ENCODE peak calls at places on chromosomes 12 and 14, in four cellular contexts. One of them, this sample, is unnamed.

GRCh38 chr14:32728957-32729356 is 209.7 kb upstream of the NPAS3 start:
- DNase-seq in GM12878: no peak
- DNase-seq in prostate gland: no peak
- DNase-seq in uterus: no peak
- DNase-seq in this sample: no peak

GRCh38 chr14:61514006-61514830 is 181.1 kb upstream of the HIF1A start:
- DNase-seq in GM12878: no peak
- DNase-seq in prostate gland: peak
- DNase-seq in uterus: no peak
- DNase-seq in this sample: no peak

GRCh38 chr12:25491396-25491948 is 61.6 kb downstream of the LMNTD1 start:
- DNase-seq in prostate gland: no peak
- DNase-seq in GM12878: no peak
- DNase-seq in uterus: no peak
- DNase-seq in this sample: no peak

GRCh38 chr12:33942172-33942571 is 80.1 kb upstream of the ALG10 start:
- DNase-seq in GM12878: no peak
- DNase-seq in uterus: no peak
- DNase-seq in prostate gland: no peak
- DNase-seq in this sample: no peak

GRCh38 chr12:20369164-20370000 is 1.0 kb downstream of the PDE3A start:
- DNase-seq in prostate gland: peak
- DNase-seq in uterus: peak
- DNase-seq in GM12878: no peak
- DNase-seq in this sample: peak

GRCh38 chr14:50666772-50667490 is 1.2 kb downstream of the SAV1 start:
- DNase-seq in uterus: peak
- DNase-seq in prostate gland: peak
- DNase-seq in GM12878: no peak
- DNase-seq in this sample: peak

GRCh38 chr12:6215932-6216494 is 15.8 kb downstream of the CD9 start:
- DNase-seq in uterus: peak
- DNase-seq in GM12878: no peak
- DNase-seq in prostate gland: peak
- DNase-seq in this sample: peak

GRCh38 chr14:36339817-36340216 is 19.4 kb upstream of the MBIP start:
- DNase-seq in uterus: no peak
- DNase-seq in prostate gland: no peak
- DNase-seq in GM12878: no peak
- DNase-seq in this sample: no peak

GRCh38 chr12:121005346-121005815 is 10.9 kb downstream of the C12orf43 start:
- DNase-seq in prostate gland: no peak
- DNase-seq in GM12878: no peak
- DNase-seq in uterus: no peak
- DNase-seq in this sample: no peak

GRCh38 chr12:52257074-52257551 is 17.3 kb upstream of the KRT86 start:
- DNase-seq in prostate gland: no peak
- DNase-seq in uterus: no peak
- DNase-seq in GM12878: no peak
- DNase-seq in this sample: no peak

GRCh38 chr12:98998697-98999299 is 353.7 kb downstream of the APAF1 start:
- DNase-seq in uterus: no peak
- DNase-seq in GM12878: no peak
- DNase-seq in prostate gland: no peak
- DNase-seq in this sample: no peak

GRCh38 chr14:97459180-97459579 is 662.0 kb downstream of the VRK1 start:
- DNase-seq in prostate gland: no peak
- DNase-seq in GM12878: no peak
- DNase-seq in uterus: no peak
- DNase-seq in this sample: no peak
- H3K4me3 ChIP-seq in prostate gland: no peak
- H3K4me3 ChIP-seq in GM12878: no peak
- H3K4me3 ChIP-seq in uterus: no peak
- H3K4me3 ChIP-seq in this sample: no peak

DNA sequence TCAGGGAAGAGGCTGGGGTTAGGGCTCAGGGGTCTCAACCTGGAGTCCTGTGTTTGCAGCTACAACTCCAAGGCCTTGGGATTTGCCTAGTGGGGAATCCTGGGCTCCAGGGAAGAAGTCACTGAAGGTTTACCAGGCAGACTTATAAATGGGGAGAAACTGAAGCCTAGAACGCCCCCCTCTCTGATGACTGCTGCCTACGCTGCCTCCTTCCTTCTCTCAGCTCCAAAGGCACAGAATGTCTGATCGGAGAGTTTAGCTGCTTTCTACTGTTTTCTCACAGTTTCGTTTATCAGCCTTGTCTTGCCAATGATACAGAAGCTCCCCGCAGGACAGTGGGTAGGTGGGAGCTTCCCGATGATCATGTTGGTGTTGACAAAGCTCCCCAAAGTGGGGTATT is 101.7 kb downstream of the CACNA1C start:
- DNase-seq in GM12878: no peak
- DNase-seq in uterus: no peak
- DNase-seq in prostate gland: no peak
- DNase-seq in this sample: no peak
- TF ChIP-seq POLR2A in GM12878: no peak
- TF ChIP-seq POLR2A in uterus: no peak
- TF ChIP-seq POLR2A in prostate gland: no peak
- TF ChIP-seq POLR2A in this sample: no peak

DNA sequence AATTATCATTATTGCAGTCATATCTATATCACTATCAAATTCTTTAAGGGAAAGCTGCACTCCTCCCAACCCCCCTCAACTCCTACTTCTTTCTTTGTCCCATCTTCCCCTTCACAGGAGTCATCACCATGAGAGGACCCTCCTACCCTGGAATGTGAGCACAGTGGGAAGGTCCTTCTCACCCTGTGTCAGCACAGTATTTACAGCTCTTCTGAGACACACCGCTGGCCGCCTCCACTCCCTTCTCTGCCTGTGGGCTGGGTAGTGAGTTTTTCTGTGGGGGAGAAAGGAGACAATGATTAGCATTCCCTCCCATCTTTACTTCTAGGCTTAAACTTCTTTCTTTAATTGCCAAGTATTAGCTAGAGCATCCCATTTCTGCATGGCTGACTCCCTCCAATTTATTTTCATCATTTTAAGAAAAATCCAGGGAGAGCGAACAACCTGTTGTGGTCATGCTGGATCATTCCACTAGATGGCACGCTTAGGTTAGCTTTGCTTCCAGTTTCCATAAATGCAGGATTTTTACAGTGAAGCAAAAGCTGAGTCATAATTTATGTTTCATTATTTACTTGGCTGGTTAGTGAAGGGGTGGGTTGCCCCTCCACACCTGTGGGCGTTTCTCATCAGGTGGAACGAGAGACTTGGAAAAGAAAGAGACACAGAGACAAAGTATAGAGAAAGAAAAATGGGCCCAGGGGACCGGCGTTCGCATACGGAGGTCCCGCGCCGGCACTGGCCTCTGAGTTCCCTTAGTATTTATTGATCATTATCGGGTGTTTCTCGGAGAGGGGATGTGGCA is 188.5 kb downstream of the ALX1 start:
- DNase-seq in GM12878: peak
- DNase-seq in uterus: no peak
- DNase-seq in prostate gland: peak
- DNase-seq in this sample: no peak
- H3K4me3 ChIP-seq in GM12878: peak
- H3K4me3 ChIP-seq in uterus: peak
- H3K4me3 ChIP-seq in prostate gland: peak
- H3K4me3 ChIP-seq in this sample: no peak

GRCh38 chr14:106845286-106846087 is 1319.1 kb downstream of the TMEM121 start:
- DNase-seq in prostate gland: peak
- DNase-seq in uterus: no peak
- DNase-seq in GM12878: peak
- DNase-seq in this sample: no peak
- TF ChIP-seq POLR2A in prostate gland: no peak
- TF ChIP-seq POLR2A in uterus: no peak
- TF ChIP-seq POLR2A in GM12878: no peak
- TF ChIP-seq POLR2A in this sample: no peak

GRCh38 chr14:33938131-33938949 is 12.5 kb downstream of the EGLN3 start:
- DNase-seq in uterus: peak
- DNase-seq in prostate gland: peak
- DNase-seq in GM12878: peak
- DNase-seq in this sample: peak

GRCh38 chr14:33933386-33933934 is 17.4 kb downstream of the EGLN3 start:
- DNase-seq in uterus: no peak
- DNase-seq in prostate gland: no peak
- DNase-seq in GM12878: no peak
- DNase-seq in this sample: no peak

GRCh38 chr14:33934043-33934750 is 16.7 kb downstream of the EGLN3 start:
- DNase-seq in prostate gland: no peak
- DNase-seq in GM12878: no peak
- DNase-seq in uterus: no peak
- DNase-seq in this sample: no peak

GRCh38 chr14:33934938-33935337 is 15.9 kb downstream of the EGLN3 start:
- DNase-seq in GM12878: no peak
- DNase-seq in prostate gland: no peak
- DNase-seq in uterus: no peak
- DNase-seq in this sample: no peak

DNA sequence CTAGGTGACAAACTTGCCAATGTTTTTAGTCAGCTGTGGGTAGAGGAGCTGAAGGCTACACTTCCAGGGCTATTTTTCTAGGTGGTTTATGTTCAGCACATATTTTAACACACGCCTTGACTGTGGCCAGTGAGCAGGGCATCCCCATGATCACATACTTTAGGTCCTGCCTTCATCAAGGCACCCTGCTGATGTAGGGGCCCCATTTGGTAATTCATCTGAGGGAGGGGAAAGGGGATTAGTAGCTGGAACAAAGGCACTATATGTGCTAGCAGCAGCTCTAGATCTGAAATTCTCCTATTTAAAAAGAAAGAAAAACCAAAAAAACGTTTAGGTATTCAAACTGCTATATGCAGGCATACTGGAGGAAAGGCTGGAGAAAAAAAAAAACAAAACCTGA is 14.5 kb downstream of the EGLN3 start:
- DNase-seq in prostate gland: no peak
- DNase-seq in GM12878: no peak
- DNase-seq in uterus: no peak
- DNase-seq in this sample: no peak
- H3K4me3 ChIP-seq in prostate gland: no peak
- H3K4me3 ChIP-seq in GM12878: no peak
- H3K4me3 ChIP-seq in uterus: no peak
- H3K4me3 ChIP-seq in this sample: no peak

GRCh38 chr12:12725086-12725955 is 8.2 kb downstream of the CDKN1B start:
- DNase-seq in prostate gland: peak
- DNase-seq in GM12878: peak
- DNase-seq in uterus: peak
- DNase-seq in this sample: peak

GRCh38 chr12:12723147-12723680 is 6.0 kb downstream of the CDKN1B start:
- DNase-seq in GM12878: no peak
- DNase-seq in prostate gland: no peak
- DNase-seq in uterus: no peak
- DNase-seq in this sample: no peak

GRCh38 chr12:12722351-12723146 is 5.4 kb downstream of the CDKN1B start:
- DNase-seq in GM12878: no peak
- DNase-seq in uterus: no peak
- DNase-seq in prostate gland: no peak
- DNase-seq in this sample: no peak

GRCh38 chr12:12724421-12725085 is 7.4 kb downstream of the CDKN1B start:
- DNase-seq in GM12878: no peak
- DNase-seq in uterus: no peak
- DNase-seq in prostate gland: no peak
- DNase-seq in this sample: peak

DNA sequence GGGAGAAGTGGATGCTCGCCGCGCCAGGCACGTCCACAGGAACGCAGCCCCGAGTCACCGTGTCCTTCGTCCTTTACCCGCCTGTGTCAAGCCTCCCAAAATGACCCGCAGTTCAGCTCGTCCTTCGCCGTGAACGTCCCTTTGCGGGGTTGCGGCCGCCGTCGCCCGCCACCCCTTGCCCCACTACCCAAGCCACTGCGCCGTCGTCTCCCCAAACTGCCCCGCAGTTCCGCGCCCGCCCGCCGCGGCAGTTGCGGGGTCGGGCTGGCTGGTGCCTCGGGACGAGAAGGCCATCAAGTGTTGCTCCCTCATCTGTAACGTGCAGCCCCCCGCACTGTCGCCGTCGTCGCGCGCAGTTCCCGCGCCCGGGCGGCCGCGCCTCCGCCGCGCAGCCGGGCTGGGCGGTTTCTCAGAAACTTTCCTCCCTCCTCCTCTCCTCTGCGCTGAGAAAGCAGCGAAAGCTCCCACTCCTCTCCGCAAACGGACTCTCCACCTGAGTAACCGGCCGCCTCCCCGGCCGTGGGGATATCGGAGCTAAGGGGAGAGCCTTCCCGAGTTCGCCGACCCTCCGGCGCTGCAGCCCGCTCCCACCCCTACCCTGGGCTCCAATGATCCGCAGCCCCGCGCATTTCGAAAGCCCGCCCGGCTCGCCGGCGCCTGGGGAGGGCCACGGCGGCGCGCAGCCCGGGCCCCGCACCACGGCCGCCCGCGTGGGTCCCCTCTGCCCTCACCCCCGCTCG is 6.7 kb downstream of the CDKN1B start:
- DNase-seq in uterus: peak
- DNase-seq in GM12878: no peak
- DNase-seq in prostate gland: no peak
- DNase-seq in this sample: peak
- TF ChIP-seq POLR2A in uterus: peak
- TF ChIP-seq POLR2A in GM12878: peak
- TF ChIP-seq POLR2A in prostate gland: no peak
- TF ChIP-seq POLR2A in this sample: no peak

GRCh38 chr12:132180648-132181546 is 36.6 kb downstream of the NOC4L start:
- DNase-seq in GM12878: no peak
- DNase-seq in uterus: no peak
- DNase-seq in prostate gland: no peak
- DNase-seq in this sample: no peak

GRCh38 chr12:132179431-132180362 is 35.4 kb downstream of the NOC4L start:
- DNase-seq in uterus: no peak
- DNase-seq in GM12878: no peak
- DNase-seq in prostate gland: no peak
- DNase-seq in this sample: no peak

GRCh38 chr12:132178314-132178713 is 34.1 kb downstream of the NOC4L start:
- DNase-seq in GM12878: no peak
- DNase-seq in uterus: no peak
- DNase-seq in prostate gland: no peak
- DNase-seq in this sample: no peak

GRCh38 chr12:132176920-132177551 is 32.8 kb downstream of the NOC4L start:
- DNase-seq in GM12878: no peak
- DNase-seq in uterus: no peak
- DNase-seq in prostate gland: no peak
- DNase-seq in this sample: no peak

DNA sequence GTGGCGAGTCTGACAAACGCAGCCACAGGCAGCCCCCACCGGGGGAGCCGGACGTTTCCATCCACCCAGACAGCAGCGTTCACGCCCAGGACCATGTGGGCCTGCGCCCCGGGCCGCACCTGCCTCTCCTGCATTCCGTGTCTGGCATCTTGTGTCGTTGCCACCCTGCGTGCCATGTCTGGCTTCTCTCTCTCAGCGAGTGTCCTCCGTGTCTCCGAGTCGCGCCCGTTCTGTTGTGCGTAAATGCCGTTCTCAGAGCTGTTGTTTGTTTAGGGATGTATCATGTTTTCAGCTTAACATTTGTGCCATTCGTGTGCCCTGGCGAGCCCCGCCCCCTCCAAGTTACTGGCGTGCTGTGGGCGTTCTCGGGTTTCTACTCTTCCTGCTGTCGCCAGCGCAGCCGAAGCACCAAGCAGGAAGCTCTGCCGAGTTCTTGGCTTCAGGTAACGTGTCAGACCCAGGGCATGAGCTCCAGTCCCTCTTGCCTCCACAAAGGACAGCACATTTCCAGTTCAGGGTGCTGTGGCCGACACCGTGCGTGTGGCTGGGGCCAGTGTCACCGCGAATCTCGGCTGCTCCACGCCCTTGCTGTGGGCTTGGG is 34.6 kb downstream of the NOC4L start:
- DNase-seq in GM12878: no peak
- DNase-seq in uterus: no peak
- DNase-seq in prostate gland: peak
- DNase-seq in this sample: no peak
- H3K4me3 ChIP-seq in GM12878: no peak
- H3K4me3 ChIP-seq in uterus: no peak
- H3K4me3 ChIP-seq in prostate gland: peak
- H3K4me3 ChIP-seq in this sample: no peak